ENCODE peak calls at places on chromosomes 2 and 18, in nine cellular contexts. Q, Z, F, J, E, C, O, G and V are unnamed samples.

GRCh38 chr2:238966274-238966937 is 118.5 kb downstream of the TWIST2 start:
- DNase-seq in F (no peak), J (no peak), Q (no peak), G (no peak), O (no peak), E (no peak), C (no peak), Z (no peak), V (no peak)

GRCh38 chr18:63427566-63427965 is 5.3 kb upstream of the VPS4B start:
- DNase-seq in J (no peak), F (no peak), G (no peak), O (peak), C (no peak), Z (no peak), Q (no peak), E (no peak), V (no peak)

GRCh38 chr18:59357928-59358327 is 1.1 kb downstream of the LMAN1 start:
- DNase-seq in E (no peak), G (peak), Q (peak), J (no peak), F (no peak), C (no peak), O (peak), Z (peak), V (no peak)

GRCh38 chr2:96701636-96702035 is 38.2 kb downstream of the LMAN2L start:
- DNase-seq in Q (no peak), F (no peak), G (no peak), O (no peak), Z (no peak), J (no peak), E (no peak), C (no peak), V (no peak)

GRCh38 chr2:186532891-186533290 is 46.8 kb downstream of the ZC3H15 start:
- DNase-seq in G (peak), Z (no peak), J (no peak), Q (no peak), F (no peak), C (no peak), O (no peak), E (no peak), V (no peak)

GRCh38 chr2:43676322-43677050 is at the start of gene C1GALT1C1L:
- DNase-seq in G (peak), Q (no peak), C (peak), O (no peak), Z (peak), F (no peak), E (no peak), J (no peak), V (no peak)

GRCh38 chr2:120257522-120257921 is 4.9 kb downstream of the RALB start:
- DNase-seq in Z (no peak), G (peak), Q (no peak), F (no peak), J (no peak), C (no peak), O (no peak), E (no peak), V (no peak)

GRCh38 chr2:60992985-60993392 is 24.5 kb upstream of the PEX13 start:
- DNase-seq in Q (peak), F (no peak), E (no peak), J (no peak), Z (no peak), G (no peak), C (no peak), O (peak), V (no peak)

GRCh38 chr2:13227543-13227942 is 510.8 kb downstream of the TRIB2 start:
- DNase-seq in F (peak), G (no peak), Z (no peak), E (no peak), O (no peak), C (no peak), J (no peak), Q (no peak), V (no peak)

GRCh38 chr2:233362742-233363141 is 8.4 kb downstream of the DGKD start:
- DNase-seq in J (no peak), G (no peak), Q (peak), E (no peak), F (no peak), O (no peak), Z (no peak), C (no peak), V (no peak)

GRCh38 chr2:7572460-7572859 is 655.2 kb downstream of the RNF144A start:
- DNase-seq in Q (no peak), O (no peak), F (peak), G (no peak), E (no peak), C (no peak), Z (no peak), J (peak), V (no peak)

GRCh38 chr2:85066874-85067351 is 66.3 kb upstream of the TCF7L1 start:
- DNase-seq in F (peak), C (peak), Z (peak), G (peak), J (peak), E (peak), Q (peak), O (peak), V (peak)

GRCh38 chr2:152347076-152347475 is 12.1 kb downstream of the FMNL2 start:
- DNase-seq in O (no peak), E (no peak), Q (no peak), G (peak), Z (no peak), C (no peak), F (no peak), J (no peak), V (no peak)

GRCh38 chr18:73431620-73432019 is 563.8 kb upstream of the NETO1 start:
- DNase-seq in C (no peak), G (no peak), J (no peak), O (no peak), F (no peak), E (no peak), Q (no peak), Z (no peak), V (no peak)

GRCh38 chr2:200302940-200303727 is 3.4 kb upstream of the SPATS2L start:
- DNase-seq in Q (no peak), E (no peak), Z (no peak), C (no peak), O (peak), F (no peak), G (peak), J (no peak), V (no peak)

GRCh38 chr2:231682546-231683291 is 25.6 kb upstream of the PTMA start:
- DNase-seq in E (no peak), Q (peak), G (no peak), C (no peak), F (peak), Z (no peak), O (no peak), J (no peak), V (no peak)

GRCh38 chr18:715626-716025 is 3.2 kb upstream of the ENOSF1 start:
- DNase-seq in C (no peak), Q (no peak), E (no peak), O (no peak), Z (peak), G (peak), J (peak), F (no peak), V (no peak)

GRCh38 chr2:9749546-9750223 is 93.6 kb upstream of the TAF1B start:
- DNase-seq in Z (no peak), O (no peak), C (no peak), E (no peak), G (no peak), F (no peak), J (no peak), Q (no peak), V (no peak)

GRCh38 chr2:128494640-128495321 is 176.1 kb upstream of the HS6ST1 start:
- DNase-seq in O (no peak), G (peak), E (no peak), J (no peak), Z (no peak), F (no peak), C (peak), Q (no peak), V (no peak)

GRCh38 chr2:219736196-219736595 is 108.8 kb downstream of the SLC4A3 start:
- DNase-seq in Q (peak), O (peak), C (no peak), F (peak), G (peak), E (peak), J (no peak), Z (peak), V (peak)

GRCh38 chr2:120613742-120614481 is 121.8 kb upstream of the GLI2 start:
- DNase-seq in E (no peak), Z (peak), J (no peak), F (no peak), Q (no peak), C (no peak), G (peak), O (no peak), V (no peak)

GRCh38 chr2:159926695-159927094 is 128.7 kb upstream of the CD302 start:
- DNase-seq in E (no peak), J (no peak), Q (no peak), F (no peak), G (no peak), O (no peak), Z (no peak), C (no peak), V (no peak)

GRCh38 chr2:231306791-231307440 is 88.6 kb upstream of the B3GNT7 start:
- DNase-seq in E (no peak), Z (no peak), C (no peak), G (no peak), J (no peak), O (no peak), Q (no peak), F (no peak), V (no peak)

GRCh38 chr2:42964444-42965081 is 172.2 kb upstream of the HAAO start:
- DNase-seq in C (peak), G (peak), F (no peak), J (no peak), Z (peak), O (no peak), E (no peak), Q (no peak), V (no peak)

GRCh38 chr2:127993659-127994058 is 34.2 kb downstream of the SAP130 start:
- DNase-seq in Q (no peak), E (no peak), J (no peak), C (no peak), Z (no peak), G (no peak), O (no peak), F (no peak), V (no peak)

GRCh38 chr2:71672011-71672639 is 218.8 kb downstream of the DYSF start:
- DNase-seq in E (peak), Q (no peak), Z (no peak), C (no peak), O (no peak), J (no peak), F (no peak), G (no peak), V (no peak)

GRCh38 chr18:74412106-74412880 is 44.8 kb downstream of the DIPK1C start:
- DNase-seq in Z (no peak), F (peak), J (no peak), G (no peak), E (peak), O (no peak), Q (no peak), C (no peak), V (no peak)